ENCODE peak calls at places on chromosomes 4 and X, in ten cellular contexts. One of them, this sample, is unnamed.

GRCh38 chrX:77640702-77641101 is 145.3 kb downstream of the ATRX start:
- DNase-seq in A549: no peak
- DNase-seq in endothelial cell of umbilical vein: no peak
- DNase-seq in suprapubic skin: no peak
- DNase-seq in lower leg skin: no peak
- DNase-seq in ovary: no peak
- DNase-seq in heart left ventricle: no peak
- DNase-seq in tibial nerve: no peak
- DNase-seq in HCT116: no peak
- DNase-seq in IMR-90: no peak
- DNase-seq in this sample: no peak

GRCh38 chr4:83535520-83535944 is 376 bp upstream of the GPAT3 start:
- DNase-seq in lower leg skin: peak
- DNase-seq in heart left ventricle: peak
- DNase-seq in IMR-90: peak
- DNase-seq in suprapubic skin: peak
- DNase-seq in HCT116: peak
- DNase-seq in endothelial cell of umbilical vein: peak
- DNase-seq in A549: no peak
- DNase-seq in tibial nerve: no peak
- DNase-seq in ovary: peak
- DNase-seq in this sample: peak

GRCh38 chr4:120616041-120616440 is 306.5 kb downstream of the PRDM5 start:
- DNase-seq in heart left ventricle: no peak
- DNase-seq in IMR-90: no peak
- DNase-seq in lower leg skin: no peak
- DNase-seq in ovary: no peak
- DNase-seq in suprapubic skin: no peak
- DNase-seq in A549: no peak
- DNase-seq in HCT116: no peak
- DNase-seq in tibial nerve: no peak
- DNase-seq in endothelial cell of umbilical vein: no peak
- DNase-seq in this sample: no peak

GRCh38 chr4:80279751-80280150 is 13.3 kb downstream of the FGF5 start:
- DNase-seq in A549: no peak
- DNase-seq in heart left ventricle: no peak
- DNase-seq in lower leg skin: no peak
- DNase-seq in HCT116: no peak
- DNase-seq in ovary: no peak
- DNase-seq in IMR-90: no peak
- DNase-seq in tibial nerve: no peak
- DNase-seq in suprapubic skin: no peak
- DNase-seq in endothelial cell of umbilical vein: no peak
- DNase-seq in this sample: no peak

GRCh38 chr4:1293981-1294380 is 4.3 kb downstream of the MAEA start:
- DNase-seq in A549: no peak
- DNase-seq in suprapubic skin: no peak
- DNase-seq in ovary: peak
- DNase-seq in endothelial cell of umbilical vein: no peak
- DNase-seq in HCT116: no peak
- DNase-seq in lower leg skin: no peak
- DNase-seq in heart left ventricle: peak
- DNase-seq in tibial nerve: no peak
- DNase-seq in IMR-90: no peak
- DNase-seq in this sample: peak

GRCh38 chrX:150324035-150324728 is 38.9 kb upstream of the MAMLD1 start:
- DNase-seq in suprapubic skin: no peak
- DNase-seq in IMR-90: peak
- DNase-seq in lower leg skin: no peak
- DNase-seq in HCT116: peak
- DNase-seq in endothelial cell of umbilical vein: peak
- DNase-seq in A549: peak
- DNase-seq in heart left ventricle: no peak
- DNase-seq in ovary: no peak
- DNase-seq in tibial nerve: no peak
- DNase-seq in this sample: no peak

GRCh38 chrX:113512700-113513395 is 672.2 kb upstream of the AMOT start:
- DNase-seq in lower leg skin: no peak
- DNase-seq in IMR-90: peak
- DNase-seq in ovary: no peak
- DNase-seq in endothelial cell of umbilical vein: peak
- DNase-seq in heart left ventricle: no peak
- DNase-seq in tibial nerve: no peak
- DNase-seq in HCT116: peak
- DNase-seq in A549: peak
- DNase-seq in suprapubic skin: no peak
- DNase-seq in this sample: no peak

GRCh38 chr4:39900966-39901365 is 76.7 kb downstream of the PDS5A start:
- DNase-seq in heart left ventricle: no peak
- DNase-seq in ovary: no peak
- DNase-seq in lower leg skin: no peak
- DNase-seq in endothelial cell of umbilical vein: no peak
- DNase-seq in HCT116: no peak
- DNase-seq in suprapubic skin: no peak
- DNase-seq in IMR-90: peak
- DNase-seq in tibial nerve: no peak
- DNase-seq in A549: no peak
- DNase-seq in this sample: no peak

GRCh38 chr4:155849042-155849441 is 17.0 kb downstream of the ASIC5 start:
- DNase-seq in heart left ventricle: no peak
- DNase-seq in lower leg skin: no peak
- DNase-seq in tibial nerve: no peak
- DNase-seq in endothelial cell of umbilical vein: no peak
- DNase-seq in HCT116: no peak
- DNase-seq in A549: no peak
- DNase-seq in ovary: no peak
- DNase-seq in IMR-90: no peak
- DNase-seq in suprapubic skin: no peak
- DNase-seq in this sample: no peak
- H3K4me3 ChIP-seq in heart left ventricle: no peak
- H3K4me3 ChIP-seq in lower leg skin: no peak
- H3K4me3 ChIP-seq in tibial nerve: no peak
- H3K4me3 ChIP-seq in endothelial cell of umbilical vein: no peak
- H3K4me3 ChIP-seq in HCT116: no peak
- H3K4me3 ChIP-seq in A549: no peak
- H3K4me3 ChIP-seq in ovary: no peak
- H3K4me3 ChIP-seq in IMR-90: no peak
- H3K4me3 ChIP-seq in suprapubic skin: no peak
- H3K4me3 ChIP-seq in this sample: no peak

GRCh38 chr4:78647272-78647671 is 95.7 kb downstream of the ANXA3 start:
- DNase-seq in tibial nerve: no peak
- DNase-seq in A549: no peak
- DNase-seq in endothelial cell of umbilical vein: no peak
- DNase-seq in HCT116: no peak
- DNase-seq in suprapubic skin: no peak
- DNase-seq in heart left ventricle: no peak
- DNase-seq in lower leg skin: no peak
- DNase-seq in ovary: no peak
- DNase-seq in IMR-90: no peak
- DNase-seq in this sample: no peak

GRCh38 chr4:78648639-78649363 is 97.2 kb downstream of the ANXA3 start:
- DNase-seq in heart left ventricle: no peak
- DNase-seq in A549: no peak
- DNase-seq in HCT116: no peak
- DNase-seq in ovary: no peak
- DNase-seq in lower leg skin: no peak
- DNase-seq in tibial nerve: no peak
- DNase-seq in IMR-90: no peak
- DNase-seq in suprapubic skin: no peak
- DNase-seq in endothelial cell of umbilical vein: peak
- DNase-seq in this sample: no peak

GRCh38 chr4:78644744-78645330 is 93.3 kb downstream of the ANXA3 start:
- DNase-seq in HCT116: peak
- DNase-seq in suprapubic skin: no peak
- DNase-seq in IMR-90: peak
- DNase-seq in heart left ventricle: peak
- DNase-seq in lower leg skin: peak
- DNase-seq in A549: peak
- DNase-seq in endothelial cell of umbilical vein: peak
- DNase-seq in tibial nerve: peak
- DNase-seq in ovary: peak
- DNase-seq in this sample: peak

GRCh38 chr4:78644063-78644691 is 92.6 kb downstream of the ANXA3 start:
- DNase-seq in IMR-90: no peak
- DNase-seq in heart left ventricle: no peak
- DNase-seq in A549: no peak
- DNase-seq in HCT116: no peak
- DNase-seq in tibial nerve: no peak
- DNase-seq in suprapubic skin: no peak
- DNase-seq in ovary: no peak
- DNase-seq in lower leg skin: no peak
- DNase-seq in endothelial cell of umbilical vein: no peak
- DNase-seq in this sample: no peak

GRCh38 chr4:78645853-78646757 is 94.5 kb downstream of the ANXA3 start:
- DNase-seq in HCT116: no peak
- DNase-seq in heart left ventricle: peak
- DNase-seq in tibial nerve: peak
- DNase-seq in ovary: peak
- DNase-seq in A549: peak
- DNase-seq in IMR-90: peak
- DNase-seq in lower leg skin: peak
- DNase-seq in suprapubic skin: peak
- DNase-seq in endothelial cell of umbilical vein: peak
- DNase-seq in this sample: peak
- TF ChIP-seq POLR2A in HCT116: no peak
- TF ChIP-seq POLR2A in heart left ventricle: no peak
- TF ChIP-seq POLR2A in tibial nerve: no peak
- TF ChIP-seq POLR2A in ovary: no peak
- TF ChIP-seq POLR2A in A549: no peak
- TF ChIP-seq POLR2A in IMR-90: no peak
- TF ChIP-seq POLR2A in lower leg skin: no peak
- TF ChIP-seq POLR2A in suprapubic skin: no peak
- TF ChIP-seq POLR2A in endothelial cell of umbilical vein: peak
- TF ChIP-seq POLR2A in this sample: no peak

GRCh38 chr4:159346681-159347080 is 243.8 kb downstream of the RAPGEF2 start:
- DNase-seq in IMR-90: no peak
- DNase-seq in endothelial cell of umbilical vein: no peak
- DNase-seq in HCT116: no peak
- DNase-seq in tibial nerve: no peak
- DNase-seq in heart left ventricle: no peak
- DNase-seq in lower leg skin: no peak
- DNase-seq in ovary: no peak
- DNase-seq in A549: no peak
- DNase-seq in suprapubic skin: no peak
- DNase-seq in this sample: no peak
- H3K4me3 ChIP-seq in IMR-90: no peak
- H3K4me3 ChIP-seq in endothelial cell of umbilical vein: no peak
- H3K4me3 ChIP-seq in HCT116: no peak
- H3K4me3 ChIP-seq in tibial nerve: no peak
- H3K4me3 ChIP-seq in heart left ventricle: no peak
- H3K4me3 ChIP-seq in lower leg skin: no peak
- H3K4me3 ChIP-seq in ovary: no peak
- H3K4me3 ChIP-seq in A549: no peak
- H3K4me3 ChIP-seq in suprapubic skin: no peak
- H3K4me3 ChIP-seq in this sample: no peak

GRCh38 chr4:37471971-37472370 is 214.2 kb downstream of the RELL1 start:
- DNase-seq in ovary: no peak
- DNase-seq in HCT116: no peak
- DNase-seq in lower leg skin: no peak
- DNase-seq in endothelial cell of umbilical vein: no peak
- DNase-seq in tibial nerve: no peak
- DNase-seq in suprapubic skin: no peak
- DNase-seq in IMR-90: no peak
- DNase-seq in heart left ventricle: no peak
- DNase-seq in A549: peak
- DNase-seq in this sample: no peak
- TF ChIP-seq POLR2A in ovary: no peak
- TF ChIP-seq POLR2A in HCT116: no peak
- TF ChIP-seq POLR2A in lower leg skin: no peak
- TF ChIP-seq POLR2A in endothelial cell of umbilical vein: no peak
- TF ChIP-seq POLR2A in tibial nerve: no peak
- TF ChIP-seq POLR2A in suprapubic skin: no peak
- TF ChIP-seq POLR2A in IMR-90: no peak
- TF ChIP-seq POLR2A in heart left ventricle: no peak
- TF ChIP-seq POLR2A in A549: no peak
- TF ChIP-seq POLR2A in this sample: no peak

GRCh38 chrX:44903842-44904530 is 31.0 kb downstream of the KDM6A start:
- DNase-seq in suprapubic skin: no peak
- DNase-seq in IMR-90: no peak
- DNase-seq in tibial nerve: no peak
- DNase-seq in heart left ventricle: no peak
- DNase-seq in A549: no peak
- DNase-seq in lower leg skin: no peak
- DNase-seq in endothelial cell of umbilical vein: no peak
- DNase-seq in HCT116: no peak
- DNase-seq in ovary: no peak
- DNase-seq in this sample: no peak
- H3K4me3 ChIP-seq in suprapubic skin: no peak
- H3K4me3 ChIP-seq in IMR-90: no peak
- H3K4me3 ChIP-seq in tibial nerve: no peak
- H3K4me3 ChIP-seq in heart left ventricle: no peak
- H3K4me3 ChIP-seq in A549: no peak
- H3K4me3 ChIP-seq in lower leg skin: no peak
- H3K4me3 ChIP-seq in endothelial cell of umbilical vein: no peak
- H3K4me3 ChIP-seq in HCT116: no peak
- H3K4me3 ChIP-seq in ovary: no peak
- H3K4me3 ChIP-seq in this sample: no peak

DNA sequence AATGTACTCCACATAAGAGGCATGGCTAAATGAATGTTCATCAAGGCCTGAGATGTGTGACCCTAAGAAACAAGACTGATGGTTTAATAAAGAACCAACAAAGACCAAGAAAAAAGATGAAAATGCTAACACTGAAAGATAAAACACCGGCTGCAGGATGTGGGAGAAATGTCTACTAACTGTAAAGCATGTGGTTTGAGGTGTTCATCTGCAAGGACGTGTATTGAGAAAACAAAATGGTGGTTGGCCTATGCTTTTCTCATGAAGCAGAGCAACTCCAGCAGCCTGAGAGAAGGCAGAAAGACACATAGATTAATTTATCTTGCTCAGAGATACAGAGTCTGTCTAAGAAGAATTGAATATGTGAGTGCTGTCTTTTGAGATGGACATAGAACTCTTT is 109.3 kb downstream of the KDR start:
- DNase-seq in tibial nerve: no peak
- DNase-seq in heart left ventricle: no peak
- DNase-seq in IMR-90: no peak
- DNase-seq in ovary: no peak
- DNase-seq in suprapubic skin: no peak
- DNase-seq in endothelial cell of umbilical vein: no peak
- DNase-seq in HCT116: no peak
- DNase-seq in A549: no peak
- DNase-seq in lower leg skin: no peak
- DNase-seq in this sample: no peak
- TF ChIP-seq POLR2A in tibial nerve: no peak
- TF ChIP-seq POLR2A in heart left ventricle: no peak
- TF ChIP-seq POLR2A in IMR-90: no peak
- TF ChIP-seq POLR2A in ovary: no peak
- TF ChIP-seq POLR2A in suprapubic skin: no peak
- TF ChIP-seq POLR2A in endothelial cell of umbilical vein: no peak
- TF ChIP-seq POLR2A in HCT116: no peak
- TF ChIP-seq POLR2A in A549: no peak
- TF ChIP-seq POLR2A in lower leg skin: no peak
- TF ChIP-seq POLR2A in this sample: no peak